ENCODE peak calls at places on chromosomes 7 and 10, in four cellular contexts. O, P, D and M are unnamed samples. For H3K4me1 and H3K27me3, the result is how much of the 10 kb centered on the place peaks cover.

GRCh38 chr7:133854739-133855138 is 272.4 kb upstream of the LRGUK start:
- DNase-seq in D (no peak), P (peak), O (peak), M (no peak)

GRCh38 chr7:150954201-150954985 is 23.7 kb downstream of the KCNH2 start:
- DNase-seq in D (peak), O (no peak), P (no peak), M (no peak)

GRCh38 chr10:120982507-120982906 is 131.3 kb downstream of the WDR11 start:
- DNase-seq in D (no peak), O (no peak), P (no peak), M (no peak)

GRCh38 chr7:51068401-51068800 is 248.2 kb downstream of the COBL start:
- DNase-seq in P (no peak), O (no peak), D (no peak), M (no peak)

GRCh38 chr7:26197153-26198115 is 3.1 kb downstream of the HNRNPA2B1 start:
- DNase-seq in O (no peak), P (no peak), D (no peak), M (no peak)

GRCh38 chr7:82050134-82050533 is 280.3 kb upstream of the HGF start:
- DNase-seq in P (peak), D (no peak), O (peak), M (no peak)

GRCh38 chr10:109647627-109648026 is 275.7 kb downstream of the XPNPEP1 start:
- DNase-seq in D (no peak), O (no peak), P (no peak), M (no peak)

GRCh38 chr10:76675951-76676587 is 961.5 kb downstream of the KCNMA1 start:
- DNase-seq in O (no peak), P (no peak), D (no peak), M (no peak)

GRCh38 chr10:593901-594457 is 95.5 kb downstream of the DIP2C start:
- DNase-seq in O (no peak), D (peak), P (peak), M (no peak)

GRCh38 chr10:103717341-103718246 is 137.8 kb downstream of the SH3PXD2A start:
- DNase-seq in O (peak), P (no peak), D (peak), M (no peak)

GRCh38 chr7:150322114-150322832 is 882 bp upstream of the LRRC61 start:
- DNase-seq in O (no peak), P (no peak), D (no peak), M (peak)

DNA sequence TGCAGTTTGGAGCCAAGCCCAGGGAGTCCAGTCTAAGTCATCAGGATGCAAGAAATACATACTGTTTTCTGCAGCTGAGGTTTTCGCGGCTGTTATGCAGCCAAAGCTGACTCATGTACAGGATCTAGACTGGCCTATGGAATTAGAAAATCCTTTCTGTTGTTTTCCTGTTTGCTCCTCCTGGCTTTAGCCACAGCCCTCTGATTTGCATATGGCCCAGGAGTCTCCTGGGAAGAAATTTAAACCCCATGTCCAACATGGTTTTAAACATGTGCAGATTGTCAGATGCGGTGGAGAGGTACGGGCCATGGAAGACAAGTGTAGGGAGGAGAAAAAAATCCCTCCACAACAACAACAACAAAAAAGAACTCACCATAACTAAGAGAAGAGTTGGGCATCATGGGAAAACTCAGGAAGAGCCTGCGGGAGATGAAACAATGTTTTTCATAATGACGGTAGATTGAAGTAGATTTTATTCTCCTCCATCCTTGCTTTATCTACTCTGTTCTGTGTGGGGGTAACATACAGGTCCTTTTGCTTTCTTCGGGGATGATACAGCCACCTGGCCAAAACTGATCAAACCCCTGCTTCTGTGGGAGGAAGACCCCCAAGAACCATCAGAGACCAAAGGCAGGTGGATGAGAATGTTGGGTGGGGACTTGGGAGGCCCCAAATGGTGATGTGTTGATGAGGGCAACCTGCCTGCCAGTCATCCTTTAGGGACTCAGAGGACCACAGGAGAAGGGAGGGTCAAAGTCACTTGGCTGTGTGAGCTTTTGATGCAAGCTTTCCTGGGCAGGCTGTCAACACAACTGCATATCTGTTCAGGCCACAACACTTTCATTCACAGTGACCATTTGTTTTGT is 29.8 kb upstream of the GNA12 start:
- DNase-seq in D (no peak), O (peak), P (peak), M (no peak)
- H3K27ac ChIP-seq in D (no peak), O (peak), P (peak), M (no peak)

GRCh38 chr7:44380179-44380830 is 54.9 kb upstream of the CAMK2B start:
- DNase-seq in D (no peak), O (no peak), P (no peak), M (no peak)
- H3K4me1 ChIP-seq in D (under half), O (under half), P (half or more), M (under half)

GRCh38 chr7:157596026-157596425 is 259.2 kb downstream of the DNAJB6 start:
- DNase-seq in O (no peak), D (peak), P (no peak), M (no peak)
- H3K27me3 ChIP-seq in O (under half), D (under half), P (under half), M (under half)

GRCh38 chr7:604884-605531 is 85.4 kb upstream of the PDGFA start:
- DNase-seq in O (no peak), D (peak), P (no peak), M (no peak)
- H3K27ac ChIP-seq in O (no peak), D (no peak), P (no peak), M (peak)

DNA sequence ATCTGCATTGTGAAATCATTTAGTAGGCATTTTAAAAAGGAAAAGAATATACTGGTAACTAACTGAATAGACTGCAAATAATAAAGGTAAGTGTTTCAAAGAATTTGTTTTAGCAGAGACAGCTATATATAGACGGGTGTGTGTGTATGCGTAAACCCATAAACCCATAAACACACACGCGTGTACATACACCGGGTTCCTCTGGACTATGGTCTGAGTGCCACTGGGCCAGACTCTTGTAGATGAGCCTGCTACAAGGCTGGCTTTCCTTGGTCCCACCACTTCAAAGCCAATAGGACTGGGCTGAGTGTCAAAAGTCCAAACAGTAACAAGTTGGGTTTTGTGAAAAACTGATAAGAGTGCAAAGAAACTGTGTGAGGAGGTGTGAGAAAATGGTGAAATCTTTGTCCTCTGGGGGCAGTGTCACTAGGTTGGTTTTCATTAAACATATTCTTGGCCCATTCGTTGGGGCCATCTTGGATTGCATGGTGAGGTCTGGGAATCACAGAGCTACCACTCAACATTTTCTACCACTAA is 39.8 kb downstream of the GNA12 start:
- DNase-seq in D (no peak), P (no peak), O (no peak), M (no peak)
- H3K4me1 ChIP-seq in D (under half), P (under half), O (under half), M (under half)